ENCODE peak calls at places on chromosomes 5 and 9, in four cellular contexts. N is CD8-positive, alpha-beta T cell; B is mucosa of descending colon; X is activated T-cell treated with anti-CD3 and anti-CD28 coated beads, Interleukin-2, amount 50 U/mL, for 72 hours. H is an unnamed sample.

GRCh38 chr5:77971965-77972544 is 195.9 kb upstream of the TBCA start:
- DNase-seq in N (no peak), B (no peak), X (no peak), H (no peak)

GRCh38 chr5:882253-883185 is 10.1 kb downstream of the BRD9 start:
- DNase-seq in N (no peak), B (peak), X (no peak), H (no peak)

GRCh38 chr5:163914911-163915310 is 409.5 kb downstream of the MAT2B start:
- DNase-seq in N (no peak), B (peak), X (no peak), H (no peak)

GRCh38 chr9:5832093-5832542 is 799 bp downstream of the ERMP1 start:
- DNase-seq in N (peak), B (no peak), X (no peak), H (peak)

GRCh38 chr5:178442361-178443256 is 147.6 kb downstream of the COL23A1 start:
- DNase-seq in N (no peak), B (no peak), X (no peak), H (no peak)

GRCh38 chr9:101533334-101534187 is at the start of gene RNF20:
- DNase-seq in N (peak), B (peak), X (peak), H (peak)

GRCh38 chr5:52283221-52283620 is 504.5 kb upstream of the ITGA1 start:
- DNase-seq in N (no peak), B (no peak), X (no peak), H (no peak)

GRCh38 chr9:124214116-124214515 is 43.6 kb upstream of the NEK6 start:
- DNase-seq in N (no peak), B (no peak), X (no peak), H (no peak)

GRCh38 chr5:99061299-99061698 is 132.5 kb upstream of the CHD1 start:
- DNase-seq in N (no peak), B (peak), X (no peak), H (no peak)

GRCh38 chr9:133734600-133735414 is 3.3 kb downstream of the SARDH start:
- DNase-seq in N (no peak), B (no peak), X (no peak), H (no peak)